ENCODE peak calls at places on chromosomes 12 and 14, in nine cellular contexts. T is body of pancreas, N is uterus, L is ovary, R is sigmoid colon, M is A549, P is K562, J is heart left ventricle, B is Peyer's patch. O is an unnamed sample.
A peak's percentile ranks its signal among the peaks of the same experiment; 100 is the strongest.

GRCh38 chr12:54292083-54292930 is 8.5 kb downstream of the NFE2 start:
- DNase-seq in T (no peak), N (no peak), L (no peak), R (no peak), M (no peak), P (peak; percentile 69), J (peak; percentile 48), B (no peak), O (no peak)

GRCh38 chr12:68113644-68114043 is 45.9 kb downstream of the IFNG start:
- DNase-seq in T (peak; percentile 10), N (no peak), L (no peak), R (no peak), M (no peak), P (peak; percentile 30), J (no peak), B (no peak), O (no peak)

GRCh38 chr14:94623856-94624499 is 11.8 kb downstream of the SERPINA3 start:
- DNase-seq in T (no peak), N (no peak), L (no peak), R (peak; percentile 54), M (no peak), P (no peak), J (no peak), B (no peak), O (no peak)

GRCh38 chr12:121181181-121181580 is 28.7 kb upstream of the P2RX4 start:
- DNase-seq in T (no peak), N (no peak), L (no peak), R (no peak), M (no peak), P (peak; percentile 47), J (no peak), B (no peak), O (no peak)

GRCh38 chr14:54713364-54713763 is 146.4 kb downstream of the SAMD4A start:
- DNase-seq in T (no peak), N (no peak), L (no peak), R (no peak), M (no peak), P (no peak), J (no peak), B (no peak), O (no peak)

GRCh38 chr12:104282109-104282508 is 21.4 kb upstream of the EID3 start:
- DNase-seq in T (no peak), N (no peak), L (no peak), R (no peak), M (no peak), P (peak; percentile 24), J (no peak), B (no peak), O (no peak)

GRCh38 chr12:2623472-2623871 is 171.3 kb upstream of the FKBP4 start:
- DNase-seq in T (no peak), N (no peak), L (no peak), R (no peak), M (no peak), P (no peak), J (no peak), B (no peak), O (no peak)

GRCh38 chr12:42568952-42569916 is 20.3 kb downstream of the PRICKLE1 start:
- DNase-seq in T (no peak), N (no peak), L (no peak), R (no peak), M (no peak), P (peak; percentile 61), J (no peak), B (no peak), O (no peak)

GRCh38 chr14:55556929-55557623 is 22.9 kb upstream of the KTN1 start:
- DNase-seq in T (peak; percentile 87), N (peak; percentile 24), L (peak; percentile 22), R (peak; percentile 85), M (no peak), P (no peak), J (peak; percentile 93), B (no peak), O (peak; percentile 89)

GRCh38 chr12:24226745-24227350 is 277.4 kb upstream of the SOX5 start:
- DNase-seq in T (no peak), N (no peak), L (no peak), R (no peak), M (no peak), P (peak; percentile 2), J (no peak), B (no peak), O (no peak)

GRCh38 chr12:95820096-95820703 is 29.6 kb upstream of the NTN4 start:
- DNase-seq in T (peak; percentile 79), N (peak; percentile 19), L (peak; percentile 43), R (no peak), M (peak; percentile 72), P (peak; percentile 28), J (no peak), B (no peak), O (peak; percentile 63)

GRCh38 chr14:68384881-68385280 is 408.0 kb downstream of the ZFP36L1 start:
- DNase-seq in T (no peak), N (no peak), L (no peak), R (no peak), M (no peak), P (no peak), J (peak; percentile 37), B (no peak), O (no peak)

GRCh38 chr12:116880817-116881324 is 370 bp downstream of the HRK start:
- DNase-seq in T (peak; percentile 68), N (no peak), L (no peak), R (no peak), M (peak; percentile 63), P (peak; percentile 65), J (peak; percentile 55), B (peak; percentile 33), O (peak; percentile 49)

GRCh38 chr14:85315891-85316290 is 214.1 kb upstream of the FLRT2 start:
- DNase-seq in T (no peak), N (no peak), L (no peak), R (no peak), M (no peak), P (no peak), J (no peak), B (no peak), O (no peak)

GRCh38 chr12:104598342-104599271 is 141.9 kb downstream of the CHST11 start:
- DNase-seq in T (peak; percentile 73), N (no peak), L (no peak), R (no peak), M (no peak), P (peak; percentile 97), J (peak; percentile 35), B (no peak), O (peak; percentile 71)

GRCh38 chr12:2375871-2376270 is 323.1 kb downstream of the CACNA1C start:
- DNase-seq in T (no peak), N (no peak), L (no peak), R (peak; percentile 54), M (no peak), P (no peak), J (no peak), B (no peak), O (no peak)

GRCh38 chr12:22447223-22447622 is 97.1 kb downstream of the C2CD5 start:
- DNase-seq in T (no peak), N (no peak), L (no peak), R (no peak), M (no peak), P (no peak), J (no peak), B (no peak), O (no peak)

GRCh38 chr12:81296556-81297305 is 218.9 kb downstream of the ACSS3 start:
- DNase-seq in T (peak; percentile 4), N (no peak), L (no peak), R (no peak), M (no peak), P (no peak), J (no peak), B (no peak), O (no peak)

GRCh38 chr12:108694812-108695278 is 36.5 kb downstream of the CORO1C start:
- DNase-seq in T (no peak), N (no peak), L (no peak), R (no peak), M (no peak), P (peak; percentile 73), J (no peak), B (no peak), O (no peak)
- TF ChIP-seq POLR2A in T (no peak), N (no peak), L (no peak), R (no peak), M (no peak), P (no peak), J (no peak), B (no peak), O (no peak)

DNA sequence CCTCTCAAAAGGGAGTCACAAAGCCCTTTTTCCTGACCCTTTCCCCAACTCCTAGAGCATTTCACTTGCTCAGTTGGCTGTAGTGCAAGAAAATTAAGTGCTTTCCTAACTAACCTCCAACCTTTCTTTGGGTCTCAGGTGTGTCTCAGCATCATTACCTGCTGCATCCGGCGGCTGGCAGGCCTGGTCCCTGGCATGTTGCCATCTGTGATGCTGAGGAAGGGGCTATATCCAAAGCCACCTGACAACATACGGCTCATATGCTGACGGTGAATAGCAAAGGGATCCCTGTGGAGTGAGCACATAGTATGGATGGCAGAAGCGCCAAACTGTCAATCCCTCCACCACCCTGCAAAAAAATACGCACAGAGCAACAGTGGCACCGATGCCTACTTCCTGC is 1.2 kb downstream of the MLF2 start:
- DNase-seq in T (no peak), N (no peak), L (peak; percentile 43), R (no peak), M (no peak), P (no peak), J (peak; percentile 31), B (no peak), O (no peak)
- H3K4me3 ChIP-seq in T (no peak overlapping the region), N (no peak overlapping the region), L (no peak overlapping the region), R (no peak overlapping the region), M (peak overlapping the region; percentile 98), P (peak overlapping the region; percentile 99), J (peak overlapping the region; percentile 100), B (no peak overlapping the region), O (peak overlapping the region; percentile 87)

GRCh38 chr12:58435647-58436046 is 484.7 kb downstream of the LRIG3 start:
- DNase-seq in T (no peak), N (no peak), L (no peak), R (no peak), M (no peak), P (no peak), J (no peak), B (no peak), O (no peak)

GRCh38 chr12:58433969-58434368 is 486.3 kb downstream of the LRIG3 start:
- DNase-seq in T (no peak), N (no peak), L (no peak), R (no peak), M (no peak), P (no peak), J (no peak), B (no peak), O (no peak)
- H3K4me1 ChIP-seq in T (no peaks in the 10 kb centered on the region), N (no peaks in the 10 kb centered on the region), L (no peaks in the 10 kb centered on the region), R (no peaks in the 10 kb centered on the region), M (no peaks in the 10 kb centered on the region), P (no peaks in the 10 kb centered on the region), J (no peaks in the 10 kb centered on the region), B (no peaks in the 10 kb centered on the region), O (no peaks in the 10 kb centered on the region)

GRCh38 chr12:6618483-6618882 is 11.3 kb upstream of the CHD4 start:
- DNase-seq in T (no peak), N (no peak), L (no peak), R (no peak), M (no peak), P (no peak), J (peak; percentile 33), B (no peak), O (no peak)
- TF ChIP-seq POLR2A in T (no peak), N (no peak), L (no peak), R (no peak), M (no peak), P (no peak), J (no peak), B (no peak), O (no peak)

GRCh38 chr12:214005-214736 is at the start of gene SLC6A12:
- DNase-seq in T (no peak), N (no peak), L (no peak), R (no peak), M (no peak), P (no peak), J (no peak), B (no peak), O (no peak)
- H3K4me3 ChIP-seq in T (no peak within 1 kb of the TSS), N (no peak within 1 kb of the TSS), L (no peak within 1 kb of the TSS), R (no peak within 1 kb of the TSS), M (no peak within 1 kb of the TSS), P (no peak within 1 kb of the TSS), J (no peak within 1 kb of the TSS), B (no peak within 1 kb of the TSS), O (peak within 1 kb of the TSS; percentile 13)